ENCODE peak calls at places on chromosomes 12 and 14, in five cellular contexts. X, R, V, W and E are unnamed samples.

GRCh38 chr12:53484686-53485567 is 14.3 kb downstream of the MAP3K12 start:
- DNase-seq in X (peak; percentile 67), R (no peak), V (no peak), W (no peak), E (no peak)

GRCh38 chr12:50351120-50352043 is 45.0 kb downstream of the FAM186A start:
- DNase-seq in X (no peak), R (no peak), V (no peak), W (no peak), E (no peak)

GRCh38 chr12:52670961-52671360 is 9.2 kb downstream of the KRT1 start:
- DNase-seq in X (no peak), R (no peak), V (no peak), W (no peak), E (no peak)

GRCh38 chr14:90578283-90578985 is 181.6 kb downstream of the CALM1 start:
- DNase-seq in X (no peak), R (no peak), V (no peak), W (no peak), E (no peak)

GRCh38 chr12:42641231-42641630 is 51.7 kb upstream of the PRICKLE1 start:
- DNase-seq in X (no peak), R (no peak), V (no peak), W (no peak), E (no peak)

GRCh38 chr12:46343122-46343852 is 29.3 kb downstream of the SLC38A2 start:
- DNase-seq in X (no peak), R (no peak), V (no peak), W (no peak), E (no peak)

GRCh38 chr14:85532981-85533820 is 3.3 kb downstream of the FLRT2 start:
- DNase-seq in X (peak; percentile 86), R (peak; percentile 43), V (peak; percentile 7), W (no peak), E (no peak)

GRCh38 chr12:26287666-26288408 is 92.5 kb downstream of the SSPN start:
- DNase-seq in X (no peak), R (no peak), V (no peak), W (no peak), E (no peak)

GRCh38 chr14:69484444-69485113 is at the start of gene PLEKHD1:
- DNase-seq in X (no peak), R (peak; percentile 35), V (peak; percentile 59), W (no peak), E (no peak)

GRCh38 chr14:72451081-72451972 is 442.6 kb downstream of the DPF3 start:
- DNase-seq in X (no peak), R (no peak), V (peak; percentile 59), W (no peak), E (no peak)

GRCh38 chr12:72346331-72346944 is 74.3 kb downstream of the TRHDE start:
- DNase-seq in X (peak; percentile 82), R (peak; percentile 67), V (peak; percentile 21), W (no peak), E (peak; percentile 36)

GRCh38 chr12:75058228-75058627 is 151.4 kb downstream of the KCNC2 start:
- DNase-seq in X (peak; percentile 19), R (no peak), V (no peak), W (no peak), E (no peak)

GRCh38 chr12:44875417-44875953 is 630 bp downstream of the NELL2 start:
- DNase-seq in X (peak; percentile 0), R (no peak), V (peak; percentile 22), W (no peak), E (no peak)

GRCh38 chr14:103686831-103687485 is 28.3 kb downstream of the XRCC3 start:
- DNase-seq in X (peak; percentile 54), R (no peak), V (no peak), W (no peak), E (no peak)

GRCh38 chr12:54405573-54405972 is 13.5 kb downstream of the ITGA5 start:
- DNase-seq in X (no peak), R (no peak), V (no peak), W (no peak), E (no peak)

GRCh38 chr14:104326848-104327247 is 188.5 kb downstream of the KIF26A start:
- DNase-seq in X (no peak), R (no peak), V (no peak), W (no peak), E (no peak)

GRCh38 chr12:51025182-51025747 is 919 bp downstream of the SLC11A2 start:
- DNase-seq in X (no peak), R (no peak), V (no peak), W (no peak), E (no peak)

GRCh38 chr12:4824415-4824814 is 85.3 kb upstream of the KCNA1 start:
- DNase-seq in X (peak; percentile 91), R (no peak), V (no peak), W (no peak), E (no peak)

GRCh38 chr12:117972341-117972740 is 3.6 kb upstream of the KSR2 start:
- DNase-seq in X (no peak), R (no peak), V (no peak), W (no peak), E (no peak)

GRCh38 chr14:65101631-65102440 is 481 bp downstream of the MAX start:
- DNase-seq in X (peak; percentile 20), R (peak; percentile 31), V (no peak), W (peak; percentile 24), E (no peak)

GRCh38 chr12:111434680-111435338 is 29.1 kb downstream of the SH2B3 start:
- DNase-seq in X (peak; percentile 71), R (no peak), V (peak; percentile 65), W (peak; percentile 76), E (peak; percentile 78)

GRCh38 chr12:53231859-53232640 is at the start of gene RARG:
- DNase-seq in X (peak; percentile 65), R (no peak), V (peak; percentile 58), W (peak; percentile 48), E (no peak)